ENCODE peak calls at places on chromosomes 12 and 14, in five cellular contexts. F is A549, C is GM12878, A is K562, O is HepG2. E is an unnamed sample.

GRCh38 chr12:23361971-23362370 is 587.5 kb downstream of the SOX5 start:
- DNase-seq in F (no peak), C (no peak), A (no peak), O (no peak), E (no peak)

GRCh38 chr14:75979071-75979571 is 2.7 kb downstream of the TGFB3 start:
- DNase-seq in F (peak; percentile 33), C (no peak), A (peak; percentile 27), O (no peak), E (peak; percentile 38)

GRCh38 chr12:53868516-53868986 is 70.1 kb upstream of the HOXC13 start:
- DNase-seq in F (peak; percentile 57), C (no peak), A (no peak), O (no peak), E (no peak)

GRCh38 chr14:60102389-60102788 is 10.7 kb downstream of the PCNX4 start:
- DNase-seq in F (no peak), C (no peak), A (no peak), O (no peak), E (peak; percentile 91)

GRCh38 chr12:7555752-7556151 is 52.2 kb upstream of the CD163 start:
- DNase-seq in F (no peak), C (no peak), A (no peak), O (no peak), E (peak; percentile 73)

GRCh38 chr12:106110626-106111300 is 28.0 kb downstream of the NUAK1 start:
- DNase-seq in F (no peak), C (no peak), A (no peak), O (no peak), E (no peak)

GRCh38 chr14:20657216-20658211 is 16.0 kb upstream of the OR6S1 start:
- DNase-seq in F (peak; percentile 83), C (no peak), A (peak; percentile 40), O (peak; percentile 56), E (peak; percentile 4)

GRCh38 chr14:49989980-49990379 is 97.1 kb downstream of the ARF6 start:
- DNase-seq in F (no peak), C (no peak), A (no peak), O (no peak), E (no peak)

GRCh38 chr14:100440758-100441203 is 117.6 kb downstream of the SLC25A47 start:
- DNase-seq in F (no peak), C (no peak), A (peak; percentile 36), O (no peak), E (peak; percentile 23)

GRCh38 chr12:8064131-8064530 is 2.0 kb downstream of the C3AR1 start:
- DNase-seq in F (no peak), C (no peak), A (no peak), O (no peak), E (no peak)

GRCh38 chr14:63220526-63220925 is 16.3 kb downstream of the RHOJ start:
- DNase-seq in F (no peak), C (no peak), A (no peak), O (no peak), E (no peak)

GRCh38 chr14:39085933-39086332 is 17.1 kb downstream of the SEC23A start:
- DNase-seq in F (no peak), C (no peak), A (no peak), O (no peak), E (peak; percentile 31)

GRCh38 chr12:84911331-84912190 is 1.0 kb downstream of the SLC6A15 start:
- DNase-seq in F (peak; percentile 67), C (no peak), A (no peak), O (no peak), E (peak; percentile 56)

GRCh38 chr14:67166450-67166853 is 22.8 kb upstream of the GARIN2 start:
- DNase-seq in F (no peak), C (no peak), A (no peak), O (no peak), E (peak; percentile 58)

GRCh38 chr12:30420561-30420960 is 275.1 kb downstream of the IPO8 start:
- DNase-seq in F (no peak), C (no peak), A (no peak), O (no peak), E (peak; percentile 1)

GRCh38 chr12:128729628-128730121 is 94.1 kb downstream of the SLC15A4 start:
- DNase-seq in F (no peak), C (no peak), A (no peak), O (peak; percentile 5), E (no peak)

GRCh38 chr14:69464829-69465228 is 19.7 kb upstream of the PLEKHD1 start:
- DNase-seq in F (no peak), C (no peak), A (no peak), O (no peak), E (peak; percentile 98)

GRCh38 chr12:123900898-123901376 is 71.7 kb downstream of the CCDC92 start:
- DNase-seq in F (no peak), C (no peak), A (no peak), O (no peak), E (peak; percentile 44)

GRCh38 chr12:109134186-109134917 is 18.0 kb downstream of the ACACB start:
- DNase-seq in F (peak; percentile 62), C (no peak), A (peak; percentile 52), O (no peak), E (no peak)

GRCh38 chr12:6452245-6452731 is 446 bp downstream of the TAPBPL start:
- DNase-seq in F (no peak), C (no peak), A (no peak), O (no peak), E (no peak)

GRCh38 chr14:93926209-93926872 is 803 bp upstream of the FAM181A start:
- DNase-seq in F (no peak), C (no peak), A (no peak), O (peak; percentile 28), E (no peak)
- TF ChIP-seq CEBPB in F (no peak), C (no peak), A (no peak), O (no peak), E (no peak)

DNA sequence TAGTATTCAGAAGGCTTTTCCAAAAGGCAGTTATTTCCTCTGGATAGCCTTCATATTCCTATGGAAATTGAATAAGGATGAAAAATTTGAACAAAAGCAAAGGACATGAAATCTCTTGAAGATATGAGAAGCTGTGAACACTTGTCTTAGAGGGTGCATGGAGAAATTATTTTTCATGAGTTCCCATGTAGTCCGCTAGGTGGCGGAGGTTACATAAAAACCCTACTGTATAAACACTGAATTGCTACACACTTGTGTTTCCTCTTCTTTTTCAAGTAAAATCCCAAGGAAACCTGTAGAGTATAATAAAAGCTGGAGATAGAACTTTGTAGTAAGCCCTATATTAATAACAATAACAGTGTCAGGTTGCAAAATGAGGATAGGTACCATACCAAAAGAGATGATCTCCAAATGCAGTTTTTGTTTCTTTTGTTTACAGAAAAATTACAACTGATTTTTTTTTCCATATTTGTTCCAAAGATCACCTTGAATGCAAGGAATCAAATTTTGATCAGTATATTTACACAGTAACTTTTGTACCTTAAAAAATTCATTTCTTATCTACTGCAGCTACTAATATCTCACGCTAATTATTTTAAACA is 37.8 kb upstream of the OR4E1 start:
- DNase-seq in F (peak; percentile 36), C (no peak), A (peak; percentile 38), O (peak; percentile 66), E (peak; percentile 53)
- TF ChIP-seq SMC3 in F (no peak), C (no peak), A (no peak), O (peak; percentile 6), E (peak; percentile 31)

GRCh38 chr12:113932411-113933196 is 33.5 kb downstream of the RBM19 start:
- DNase-seq in F (no peak), C (no peak), A (peak; percentile 92), O (peak; percentile 14), E (peak; percentile 2)
- TF ChIP-seq CEBPB in F (no peak), C (no peak), A (peak; percentile 88), O (no peak), E (peak; percentile 60)

GRCh38 chr14:43338713-43339112 is 1168.4 kb downstream of the FSCB start:
- DNase-seq in F (no peak), C (no peak), A (no peak), O (no peak), E (no peak)

DNA sequence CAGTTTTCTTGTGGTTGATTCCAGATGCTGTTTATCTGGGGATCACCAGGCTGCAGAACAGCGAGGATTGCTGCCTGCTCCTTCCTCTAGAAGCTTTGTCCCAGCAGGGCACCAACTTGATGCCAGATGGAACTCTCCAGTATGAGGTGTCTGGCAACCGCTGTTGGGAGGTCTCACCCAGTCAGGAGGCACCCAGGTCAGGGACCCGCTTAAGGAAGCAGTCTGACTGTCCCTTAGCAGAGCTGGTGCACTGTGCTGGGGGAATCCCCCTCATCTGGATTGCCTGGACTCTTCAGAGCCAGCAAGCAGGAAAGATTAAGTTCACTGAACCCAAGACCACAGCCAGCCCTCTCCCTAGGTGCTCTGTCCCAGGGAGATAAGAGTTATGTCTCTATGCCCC is 1165.2 kb downstream of the FSCB start:
- DNase-seq in F (no peak), C (no peak), A (no peak), O (no peak), E (no peak)
- TF ChIP-seq SMC3 in F (no peak), C (no peak), A (no peak), O (no peak), E (no peak)

GRCh38 chr12:43338848-43339526 is 213.0 kb downstream of the ADAMTS20 start:
- DNase-seq in F (peak; percentile 5), C (peak; percentile 42), A (no peak), O (peak; percentile 2), E (peak; percentile 76)
- TF ChIP-seq CEBPB in F (no peak), C (no peak), A (no peak), O (no peak), E (no peak)

GRCh38 chr12:14904854-14905253 is 19.2 kb upstream of the MGP start:
- DNase-seq in F (no peak), C (no peak), A (no peak), O (no peak), E (no peak)

GRCh38 chr12:14900521-14901227 is 15.0 kb upstream of the MGP start:
- DNase-seq in F (no peak), C (no peak), A (no peak), O (no peak), E (no peak)

GRCh38 chr12:14903386-14904098 is 17.9 kb upstream of the MGP start:
- DNase-seq in F (no peak), C (no peak), A (no peak), O (no peak), E (no peak)

GRCh38 chr12:14901228-14901562 is 15.5 kb upstream of the MGP start:
- DNase-seq in F (no peak), C (no peak), A (no peak), O (no peak), E (no peak)

DNA sequence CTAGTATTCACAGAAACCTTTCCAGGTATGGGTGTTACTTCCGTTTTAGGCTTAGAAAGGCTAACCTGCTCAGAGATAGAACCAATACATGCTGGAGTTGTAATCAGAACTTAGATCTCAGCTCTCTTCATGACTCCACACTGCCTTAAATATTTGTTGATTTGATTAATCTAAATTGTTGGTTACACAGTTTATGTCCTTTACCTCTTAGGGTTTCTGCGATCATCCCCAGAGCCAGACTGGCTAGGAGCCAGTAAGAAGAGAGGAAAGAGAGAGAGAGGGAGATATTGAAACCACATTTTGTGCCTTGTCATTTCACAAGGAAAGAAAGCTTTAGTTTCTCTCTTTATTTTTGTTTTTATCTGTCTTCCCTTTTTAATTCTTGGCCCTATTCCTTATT is 16.8 kb upstream of the MGP start:
- DNase-seq in F (no peak), C (no peak), A (no peak), O (no peak), E (peak; percentile 8)
- TF ChIP-seq SMC3 in F (no peak), C (no peak), A (no peak), O (no peak), E (no peak)

GRCh38 chr12:122406701-122407154 is 15.7 kb downstream of the CLIP1 start:
- DNase-seq in F (no peak), C (no peak), A (no peak), O (peak; percentile 52), E (peak; percentile 78)
- TF ChIP-seq CEBPB in F (peak; percentile 90), C (no peak), A (peak; percentile 75), O (peak; percentile 89), E (peak; percentile 94)

GRCh38 chr14:44963775-44964380 is 1.9 kb downstream of the TOGARAM1 start:
- DNase-seq in F (no peak), C (no peak), A (no peak), O (peak; percentile 41), E (no peak)
- TF ChIP-seq SMC3 in F (no peak), C (no peak), A (no peak), O (no peak), E (no peak)